ENCODE peak calls at places on chromosomes 6 and 20, in nine cellular contexts. F is K562; U is GM23338; Z is PC-3; I is heart right ventricle; E is A673; W is CD8-positive, alpha-beta T cell; Q is right atrium auricular region; C is ascending aorta. R is an unnamed sample.

GRCh38 chr6:87487555-87487954 is 14.8 kb downstream of the SLC35A1 start:
- DNase-seq in F (no peak), U (no peak), Z (no peak), I (no peak), E (peak; percentile 68), W (no peak), Q (no peak), C (no peak), R (no peak)

GRCh38 chr20:49581482-49581881 is 13.5 kb upstream of the PTGIS start:
- DNase-seq in F (no peak), U (no peak), Z (no peak), I (no peak), E (no peak), W (no peak), Q (no peak), C (no peak), R (no peak)

GRCh38 chr20:22403860-22404608 is 180.3 kb downstream of the FOXA2 start:
- DNase-seq in F (no peak), U (peak; percentile 20), Z (peak; percentile 63), I (no peak), E (no peak), W (no peak), Q (no peak), C (no peak), R (peak; percentile 27)

GRCh38 chr6:219641-220198 is 72.6 kb upstream of the DUSP22 start:
- DNase-seq in F (peak; percentile 55), U (peak; percentile 37), Z (peak; percentile 70), I (peak; percentile 58), E (peak; percentile 20), W (no peak), Q (peak; percentile 69), C (peak; percentile 16), R (no peak)

GRCh38 chr20:5222919-5223634 is 93.7 kb downstream of the PROKR2 start:
- DNase-seq in F (peak; percentile 47), U (peak; percentile 88), Z (peak; percentile 83), I (peak; percentile 29), E (peak; percentile 79), W (no peak), Q (no peak), C (no peak), R (peak; percentile 65)

GRCh38 chr20:50987493-50988210 is 29.0 kb downstream of the MOCS3 start:
- DNase-seq in F (peak; percentile 78), U (peak; percentile 95), Z (peak; percentile 99), I (peak; percentile 18), E (peak; percentile 91), W (peak; percentile 26), Q (peak; percentile 78), C (no peak), R (peak; percentile 82)

GRCh38 chr6:1402868-1403267 is 13.5 kb downstream of the FOXF2 start:
- DNase-seq in F (no peak), U (no peak), Z (no peak), I (no peak), E (no peak), W (no peak), Q (no peak), C (no peak), R (no peak)

GRCh38 chr20:47067776-47068175 is 173.1 kb downstream of the EYA2 start:
- DNase-seq in F (no peak), U (no peak), Z (no peak), I (no peak), E (no peak), W (no peak), Q (no peak), C (no peak), R (no peak)

GRCh38 chr6:158825038-158825950 is 6.1 kb upstream of the EZR start:
- DNase-seq in F (no peak), U (no peak), Z (no peak), I (no peak), E (no peak), W (no peak), Q (no peak), C (no peak), R (no peak)

GRCh38 chr6:22027226-22027725 is 269.6 kb downstream of the PRL start:
- DNase-seq in F (no peak), U (no peak), Z (no peak), I (no peak), E (no peak), W (no peak), Q (no peak), C (no peak), R (no peak)

GRCh38 chr6:147548930-147549475 is 40.5 kb downstream of the SAMD5 start:
- DNase-seq in F (no peak), U (no peak), Z (no peak), I (no peak), E (no peak), W (no peak), Q (no peak), C (no peak), R (no peak)

GRCh38 chr6:71309666-71310065 is 21.1 kb downstream of the OGFRL1 start:
- DNase-seq in F (no peak), U (no peak), Z (no peak), I (no peak), E (no peak), W (no peak), Q (no peak), C (no peak), R (no peak)

GRCh38 chr6:3623451-3624267 is 127.9 kb downstream of the PXDC1 start:
- DNase-seq in F (peak; percentile 12), U (peak; percentile 29), Z (no peak), I (no peak), E (no peak), W (no peak), Q (no peak), C (no peak), R (no peak)

GRCh38 chr20:11912013-11912663 is 5.6 kb upstream of the BTBD3 start:
- DNase-seq in F (no peak), U (peak; percentile 29), Z (peak; percentile 30), I (no peak), E (peak; percentile 47), W (no peak), Q (no peak), C (no peak), R (no peak)
- H3K4me1 ChIP-seq in F (no peaks in the 10 kb centered on the region), U (peaks cover 25% of the 10 kb centered on the region), Z (peaks cover 4% of the 10 kb centered on the region), I (peaks cover 83% of the 10 kb centered on the region), E (peaks cover 7% of the 10 kb centered on the region), W (no peaks in the 10 kb centered on the region), Q (peaks cover 46% of the 10 kb centered on the region), C (peaks cover 1% of the 10 kb centered on the region), R (no peaks in the 10 kb centered on the region)

DNA sequence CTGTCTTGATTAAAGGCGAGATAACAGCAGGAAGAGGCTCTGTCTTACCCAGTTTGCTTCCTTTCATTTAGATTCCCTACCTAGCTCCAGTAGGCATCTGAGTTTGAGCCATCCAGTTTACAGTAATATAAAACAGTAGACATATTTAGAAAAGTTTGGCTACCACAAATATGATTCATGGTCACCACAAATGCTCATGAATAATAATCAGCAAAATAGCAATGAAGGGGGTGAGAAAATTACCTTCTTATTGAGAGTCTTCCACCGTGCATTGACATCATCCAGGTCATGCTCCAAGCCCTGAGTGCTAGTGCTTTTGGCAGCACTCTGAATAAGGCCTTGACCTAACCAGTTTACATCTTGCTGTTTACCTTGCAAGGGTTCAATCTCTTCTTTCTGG is 106.2 kb downstream of the DST start:
- DNase-seq in F (no peak), U (no peak), Z (peak; percentile 29), I (no peak), E (no peak), W (no peak), Q (no peak), C (no peak), R (no peak)
- H3K36me3 ChIP-seq in F (no peaks in the 10 kb centered on the region), U (no peaks in the 10 kb centered on the region), Z (peaks cover 20% of the 10 kb centered on the region), I (no peaks in the 10 kb centered on the region), E (peaks cover 7% of the 10 kb centered on the region), W (no peaks in the 10 kb centered on the region), Q (peaks cover 38% of the 10 kb centered on the region), C (peaks cover 48% of the 10 kb centered on the region), R (no peaks in the 10 kb centered on the region)

GRCh38 chr6:89251976-89252375 is 34.8 kb upstream of the GABRR1 start:
- DNase-seq in F (no peak), U (no peak), Z (no peak), I (no peak), E (no peak), W (no peak), Q (no peak), C (no peak), R (no peak)
- TF ChIP-seq CTCF in F (no peak), U (no peak), Z (no peak), I (no peak), E (no peak), W (no peak), Q (no peak), C (no peak), R (no peak)

GRCh38 chr20:25546048-25546447 is 39.3 kb downstream of the NINL start:
- DNase-seq in F (no peak), U (no peak), Z (no peak), I (no peak), E (no peak), W (no peak), Q (no peak), C (no peak), R (no peak)
- H3K4me1 ChIP-seq in F (no peaks in the 10 kb centered on the region), U (peaks cover 43% of the 10 kb centered on the region), Z (peaks cover 18% of the 10 kb centered on the region), I (no peaks in the 10 kb centered on the region), E (peaks cover 18% of the 10 kb centered on the region), W (no peaks in the 10 kb centered on the region), Q (peaks cover 17% of the 10 kb centered on the region), C (peaks cover 3% of the 10 kb centered on the region), R (no peaks in the 10 kb centered on the region)

DNA sequence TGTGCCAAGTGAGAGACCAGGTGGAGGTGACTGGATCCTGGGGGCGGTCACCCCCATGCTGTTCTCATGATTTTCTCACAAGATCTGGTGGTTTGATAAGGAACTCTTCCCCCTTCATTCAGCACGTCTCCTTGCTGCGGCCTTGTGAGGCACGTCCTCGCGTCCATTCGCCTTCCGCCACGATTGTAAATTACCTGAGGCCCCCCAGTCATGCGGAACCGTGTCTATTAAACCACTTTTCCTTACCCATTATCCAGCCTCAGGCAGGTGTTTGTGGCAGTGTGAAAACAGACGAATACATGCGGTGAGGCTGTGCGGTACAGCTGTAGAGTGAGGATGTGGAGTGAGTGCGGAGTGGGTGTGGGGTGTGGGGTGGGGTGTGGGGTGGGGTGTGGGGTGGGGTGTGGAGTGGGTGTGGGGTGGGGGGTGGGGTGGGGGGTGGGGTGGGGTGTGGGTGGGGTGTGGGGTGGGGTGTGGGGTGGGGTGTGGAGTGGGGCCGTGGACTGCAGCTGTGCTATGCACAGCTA is 12.1 kb upstream of the NTSR1 start:
- DNase-seq in F (no peak), U (no peak), Z (no peak), I (no peak), E (no peak), W (no peak), Q (no peak), C (no peak), R (no peak)
- H3K36me3 ChIP-seq in F (no peaks in the 10 kb centered on the region), U (no peaks in the 10 kb centered on the region), Z (no peaks in the 10 kb centered on the region), I (no peaks in the 10 kb centered on the region), E (no peaks in the 10 kb centered on the region), W (no peaks in the 10 kb centered on the region), Q (no peaks in the 10 kb centered on the region), C (no peaks in the 10 kb centered on the region), R (no peaks in the 10 kb centered on the region)

DNA sequence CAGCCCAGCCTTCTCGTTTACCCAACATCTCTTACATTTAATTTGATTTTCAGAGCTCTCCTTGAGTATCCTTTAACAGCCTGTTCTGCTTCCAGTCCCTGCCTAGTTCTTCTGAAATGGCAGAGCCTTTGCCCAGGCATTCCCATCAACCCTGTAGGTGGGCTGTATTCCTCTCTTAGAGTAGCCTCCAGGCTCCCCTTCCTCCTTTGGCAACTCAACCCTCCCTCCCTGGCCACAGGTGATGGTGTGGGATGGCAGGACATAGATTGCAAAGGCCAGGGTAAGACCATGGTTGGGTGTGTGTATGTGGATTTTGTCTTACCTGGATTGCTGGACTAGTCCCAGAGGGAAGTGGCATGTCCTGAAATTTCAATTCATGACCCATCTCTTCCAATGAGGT is 125.4 kb downstream of the F13A1 start:
- DNase-seq in F (no peak), U (no peak), Z (no peak), I (no peak), E (no peak), W (no peak), Q (no peak), C (no peak), R (no peak)
- TF ChIP-seq CTCF in F (no peak), U (no peak), Z (no peak), I (no peak), E (no peak), W (no peak), Q (no peak), C (no peak), R (no peak)

R was measured in colonic mucosa.